ENCODE peak calls at places on chromosome 2, in seven cellular contexts. P, Z, W, J, N, Q and Y are unnamed samples.

GRCh38 chr2:99279969-99280695 is 20.9 kb downstream of the LYG1 start:
- DNase-seq in P (no peak), N (no peak), Q (no peak), J (no peak), Z (no peak), W (no peak), Y (no peak)

GRCh38 chr2:10489842-10490555 is 41.9 kb upstream of the ODC1 start:
- DNase-seq in J (no peak), Z (no peak), P (no peak), N (peak; percentile 41), W (no peak), Q (no peak), Y (no peak)

GRCh38 chr2:209773377-209773776 is 1.7 kb downstream of the UNC80 start:
- DNase-seq in Z (no peak), Q (no peak), N (no peak), P (no peak), J (no peak), W (no peak), Y (no peak)

GRCh38 chr2:45709137-45709536 is 57.7 kb downstream of the PRKCE start:
- DNase-seq in P (no peak), W (no peak), J (no peak), Q (no peak), Z (no peak), N (no peak), Y (no peak)

GRCh38 chr2:10124538-10125045 is 2.1 kb downstream of the RRM2 start:
- DNase-seq in N (peak; percentile 78), W (peak; percentile 52), J (peak; percentile 59), Q (peak; percentile 31), P (peak; percentile 83), Z (no peak), Y (no peak)

GRCh38 chr2:11858883-11859282 is 112.5 kb downstream of the LPIN1 start:
- DNase-seq in Q (no peak), J (no peak), W (no peak), Z (no peak), N (no peak), P (no peak), Y (no peak)

GRCh38 chr2:224930990-224931389 is 111.3 kb downstream of the DOCK10 start:
- DNase-seq in J (no peak), N (no peak), W (no peak), Q (no peak), P (no peak), Z (no peak), Y (no peak)

GRCh38 chr2:48474599-48475298 is 55.2 kb upstream of the STON1 start:
- DNase-seq in N (no peak), W (peak; percentile 51), Q (no peak), J (no peak), Z (no peak), P (peak; percentile 82), Y (no peak)

GRCh38 chr2:165251361-165251760 is 12.1 kb downstream of the SCN2A start:
- DNase-seq in J (no peak), P (no peak), W (no peak), Z (no peak), N (no peak), Q (no peak), Y (no peak)

GRCh38 chr2:70711191-70711590 is 56.8 kb downstream of the ADD2 start:
- DNase-seq in Q (no peak), P (no peak), W (no peak), N (no peak), J (no peak), Z (no peak), Y (no peak)

GRCh38 chr2:10097352-10098148 is 17.3 kb upstream of the CYS1 start:
- DNase-seq in W (no peak), Z (peak; percentile 92), N (peak; percentile 67), Q (peak; percentile 19), J (no peak), P (peak; percentile 68), Y (no peak)

GRCh38 chr2:187310696-187311095 is 137.4 kb downstream of the CALCRL start:
- DNase-seq in N (no peak), P (no peak), Z (no peak), J (no peak), Q (no peak), W (no peak), Y (no peak)

GRCh38 chr2:29480423-29480822 is 365.2 kb downstream of the CLIP4 start:
- DNase-seq in W (no peak), J (no peak), N (no peak), Z (no peak), Q (no peak), P (no peak), Y (no peak)

GRCh38 chr2:119838179-119838578 is 78.5 kb downstream of the PTPN4 start:
- DNase-seq in J (no peak), Z (no peak), Q (no peak), W (no peak), N (peak; percentile 60), P (no peak), Y (no peak)

GRCh38 chr2:231470246-231470900 is 6.1 kb upstream of the NCL start:
- DNase-seq in W (no peak), N (no peak), J (no peak), Q (no peak), Z (no peak), P (no peak), Y (peak; percentile 50)

GRCh38 chr2:233061007-233061590 is 957 bp downstream of the INPP5D start:
- DNase-seq in Z (no peak), J (no peak), Q (no peak), N (no peak), W (no peak), P (no peak), Y (no peak)
- H3K4me3 ChIP-seq in Z (peak overlapping the region; percentile 55), J (no peak overlapping the region), Q (peak overlapping the region; percentile 100), N (no peak overlapping the region), W (no peak overlapping the region), P (no peak overlapping the region), Y (peak overlapping the region; percentile 46)

GRCh38 chr2:171431677-171432167 is 2.1 kb downstream of the METTL8 start:
- DNase-seq in Z (peak; percentile 78), P (no peak), J (no peak), N (no peak), Q (no peak), W (no peak), Y (no peak)
- H3K4me3 ChIP-seq in Z (no peak overlapping the region), P (no peak overlapping the region), J (no peak overlapping the region), N (no peak overlapping the region), Q (no peak overlapping the region), W (no peak overlapping the region), Y (no peak overlapping the region)

GRCh38 chr2:215357660-215358059 is 45.8 kb downstream of the ATIC start:
- DNase-seq in P (no peak), Q (no peak), J (no peak), N (no peak), Z (no peak), W (no peak), Y (no peak)
- H3K4me3 ChIP-seq in P (no peak overlapping the region), Q (no peak overlapping the region), J (no peak overlapping the region), N (no peak overlapping the region), Z (no peak overlapping the region), W (no peak overlapping the region), Y (no peak overlapping the region)

GRCh38 chr2:8455236-8456148 is 226.4 kb upstream of the ID2 start:
- DNase-seq in N (no peak), Z (no peak), W (no peak), J (no peak), Q (peak; percentile 27), P (no peak), Y (no peak)
- H3K4me3 ChIP-seq in N (no peak overlapping the region), Z (no peak overlapping the region), W (no peak overlapping the region), J (no peak overlapping the region), Q (peak overlapping the region; percentile 52), P (no peak overlapping the region), Y (no peak overlapping the region)

DNA sequence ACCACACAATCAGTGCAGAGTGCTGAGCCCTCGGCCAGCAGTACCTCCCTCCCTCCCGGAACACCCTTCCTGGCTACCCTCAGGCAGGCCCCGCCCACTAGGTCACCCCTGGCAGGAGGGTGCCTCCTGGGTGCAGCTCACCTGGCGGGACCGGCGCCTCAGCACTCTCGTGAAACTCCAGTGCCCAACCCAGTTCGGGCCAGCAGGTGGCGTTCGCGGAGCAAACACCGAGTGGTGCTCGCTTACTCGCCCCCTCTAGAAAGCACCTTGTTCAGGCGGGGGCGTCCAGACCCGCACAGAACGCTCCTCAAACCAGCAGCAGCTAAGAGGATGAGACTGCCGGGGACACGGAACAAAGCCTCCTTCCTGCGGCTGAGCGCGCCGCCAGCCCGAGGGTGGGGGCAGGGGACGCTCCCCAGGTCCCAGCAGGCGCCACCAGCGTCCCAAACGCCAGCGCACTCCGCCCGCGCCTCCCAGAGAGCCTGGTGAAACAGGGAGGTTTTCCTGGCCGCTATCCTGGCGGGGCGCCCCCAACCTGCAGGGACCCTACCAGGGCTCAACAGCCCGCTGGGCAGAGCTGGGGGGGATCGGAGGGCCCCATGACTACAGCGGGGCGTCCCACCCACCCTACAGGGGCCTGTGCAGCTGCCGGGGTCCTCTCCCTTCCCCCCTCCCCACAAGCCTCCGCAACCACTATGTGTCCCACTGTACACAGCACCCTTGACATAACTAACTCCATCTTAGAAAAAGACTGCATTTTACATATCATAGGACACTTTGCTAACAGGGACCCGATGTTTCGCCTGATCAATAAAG is 44.7 kb downstream of the MRPS5 start:
- DNase-seq in W (no peak), J (peak; percentile 19), N (peak; percentile 76), Q (peak; percentile 75), Z (peak; percentile 96), P (peak; percentile 49), Y (peak; percentile 78)
- H3K4me3 ChIP-seq in W (peak overlapping the region; percentile 58), J (peak overlapping the region; percentile 45), N (peak overlapping the region; percentile 49), Q (peak overlapping the region; percentile 68), Z (peak overlapping the region; percentile 31), P (peak overlapping the region; percentile 72), Y (peak overlapping the region; percentile 48)

GRCh38 chr2:167294775-167295140 is 406.5 kb downstream of the XIRP2 start:
- DNase-seq in W (no peak), N (no peak), Z (no peak), J (peak; percentile 22), Q (no peak), P (peak; percentile 41), Y (no peak)

GRCh38 chr2:167292430-167293171 is 404.3 kb downstream of the XIRP2 start:
- DNase-seq in J (peak; percentile 86), P (peak; percentile 94), N (peak; percentile 93), Q (peak; percentile 2), W (peak; percentile 87), Z (peak; percentile 90), Y (peak; percentile 25)

GRCh38 chr2:167297292-167297691 is 409.0 kb downstream of the XIRP2 start:
- DNase-seq in J (no peak), Z (no peak), N (no peak), Q (no peak), P (no peak), W (no peak), Y (no peak)

GRCh38 chr2:167293172-167293781 is 405.0 kb downstream of the XIRP2 start:
- DNase-seq in J (no peak), W (no peak), Z (peak; percentile 81), Q (no peak), P (peak; percentile 54), N (peak; percentile 15), Y (no peak)

DNA sequence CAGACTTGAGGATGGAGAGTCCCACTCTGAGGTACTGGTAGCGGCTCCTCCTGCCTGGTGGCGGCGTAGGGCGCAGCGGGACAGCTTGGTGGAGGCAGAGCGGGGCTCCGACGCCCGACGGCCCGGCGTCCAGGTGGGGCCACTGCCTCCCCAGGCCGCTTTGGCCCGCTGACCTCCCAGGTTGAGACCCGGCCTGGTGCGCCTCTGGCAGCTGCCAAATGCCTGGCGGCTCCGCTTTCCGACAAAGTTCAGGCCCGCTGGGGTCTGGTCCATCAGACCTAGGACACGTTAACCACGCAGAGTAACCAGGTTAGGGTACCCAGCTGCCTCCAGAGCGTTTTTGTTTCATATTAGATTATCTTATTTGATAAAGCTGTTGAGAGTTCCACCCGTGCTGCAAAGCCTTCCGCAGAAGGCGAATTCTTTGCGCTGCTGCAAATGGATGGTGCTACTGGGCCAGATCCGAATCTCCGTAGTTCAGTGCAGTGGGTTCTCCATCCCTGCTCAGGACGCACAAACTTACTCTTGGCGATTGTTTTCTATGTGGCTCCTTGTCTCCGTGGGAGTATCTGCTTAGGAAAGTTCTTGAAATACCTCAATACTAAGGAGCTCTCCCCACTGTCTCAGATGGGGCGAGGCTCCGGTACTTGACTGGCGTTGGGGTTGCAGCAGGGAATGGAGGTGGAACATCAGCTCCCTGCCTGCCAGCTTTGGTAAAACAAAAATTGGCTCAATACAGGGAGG is 405.9 kb downstream of the XIRP2 start:
- DNase-seq in W (no peak), P (peak; percentile 49), N (peak; percentile 10), Z (peak; percentile 72), Q (no peak), J (no peak), Y (no peak)
- H3K4me3 ChIP-seq in W (peak overlapping the region; percentile 70), P (peak overlapping the region; percentile 81), N (peak overlapping the region; percentile 32), Z (peak overlapping the region; percentile 54), Q (no peak overlapping the region), J (peak overlapping the region; percentile 62), Y (peak overlapping the region; percentile 66)